ENCODE peak calls at places on chromosomes 1 and 21, in six cellular contexts. One of them, this sample, is unnamed.

GRCh38 chr1:206521002-206521585 is 13.8 kb downstream of the RASSF5 start:
- DNase-seq in aorta: peak; percentile 18
- DNase-seq in body of pancreas: peak; percentile 84
- DNase-seq in ovary: no peak
- DNase-seq in small intestine: no peak
- DNase-seq in hepatocyte: peak; percentile 49
- DNase-seq in this sample: no peak

GRCh38 chr1:45018599-45019230 is 6.7 kb downstream of the UROD start:
- DNase-seq in body of pancreas: peak; percentile 82
- DNase-seq in aorta: no peak
- DNase-seq in small intestine: peak; percentile 80
- DNase-seq in hepatocyte: peak; percentile 78
- DNase-seq in ovary: peak; percentile 44
- DNase-seq in this sample: peak; percentile 60

GRCh38 chr1:9615316-9616063 is 26.8 kb downstream of the TMEM201 start:
- DNase-seq in body of pancreas: peak; percentile 42
- DNase-seq in aorta: peak; percentile 60
- DNase-seq in hepatocyte: peak; percentile 55
- DNase-seq in ovary: no peak
- DNase-seq in small intestine: peak; percentile 43
- DNase-seq in this sample: peak; percentile 46

GRCh38 chr1:178940022-178940765 is 69.3 kb upstream of the ANGPTL1 start:
- DNase-seq in ovary: no peak
- DNase-seq in body of pancreas: no peak
- DNase-seq in aorta: no peak
- DNase-seq in small intestine: no peak
- DNase-seq in hepatocyte: no peak
- DNase-seq in this sample: no peak

GRCh38 chr1:101191049-101191448 is 45.8 kb upstream of the S1PR1 start:
- DNase-seq in small intestine: no peak
- DNase-seq in hepatocyte: no peak
- DNase-seq in ovary: no peak
- DNase-seq in body of pancreas: no peak
- DNase-seq in aorta: no peak
- DNase-seq in this sample: no peak

GRCh38 chr1:33010946-33011731 is 25.5 kb downstream of the AK2 start:
- DNase-seq in ovary: no peak
- DNase-seq in hepatocyte: no peak
- DNase-seq in body of pancreas: peak; percentile 91
- DNase-seq in small intestine: peak; percentile 30
- DNase-seq in aorta: no peak
- DNase-seq in this sample: no peak

GRCh38 chr1:170131450-170131849 is 14.3 kb upstream of the NTMT2 start:
- DNase-seq in body of pancreas: no peak
- DNase-seq in hepatocyte: no peak
- DNase-seq in aorta: no peak
- DNase-seq in small intestine: peak; percentile 14
- DNase-seq in ovary: no peak
- DNase-seq in this sample: no peak

GRCh38 chr1:206809504-206810084 is 37.3 kb upstream of the IL10 start:
- DNase-seq in ovary: no peak
- DNase-seq in body of pancreas: peak; percentile 62
- DNase-seq in hepatocyte: peak; percentile 34
- DNase-seq in small intestine: peak; percentile 29
- DNase-seq in aorta: no peak
- DNase-seq in this sample: peak; percentile 34

GRCh38 chr1:165369255-165369848 is 12.8 kb upstream of the LMX1A start:
- DNase-seq in small intestine: peak; percentile 41
- DNase-seq in aorta: no peak
- DNase-seq in body of pancreas: peak; percentile 46
- DNase-seq in hepatocyte: peak; percentile 73
- DNase-seq in ovary: peak; percentile 58
- DNase-seq in this sample: peak; percentile 65

GRCh38 chr1:240092301-240093119 is 827 bp downstream of the FMN2 start:
- DNase-seq in small intestine: no peak
- DNase-seq in body of pancreas: peak; percentile 13
- DNase-seq in hepatocyte: peak; percentile 60
- DNase-seq in ovary: peak; percentile 44
- DNase-seq in aorta: no peak
- DNase-seq in this sample: peak; percentile 56

GRCh38 chr1:2258996-2259395 is 30.9 kb downstream of the SKI start:
- DNase-seq in aorta: no peak
- DNase-seq in body of pancreas: no peak
- DNase-seq in ovary: no peak
- DNase-seq in hepatocyte: no peak
- DNase-seq in small intestine: no peak
- DNase-seq in this sample: no peak

GRCh38 chr21:30567617-30568016 is 6.5 kb upstream of the KRTAP19-7 start:
- DNase-seq in hepatocyte: no peak
- DNase-seq in small intestine: no peak
- DNase-seq in ovary: no peak
- DNase-seq in body of pancreas: no peak
- DNase-seq in aorta: no peak
- DNase-seq in this sample: no peak

GRCh38 chr1:16236495-16237342 is at the start of gene CPLANE2:
- DNase-seq in hepatocyte: peak; percentile 97
- DNase-seq in body of pancreas: peak; percentile 97
- DNase-seq in ovary: peak; percentile 97
- DNase-seq in aorta: peak; percentile 96
- DNase-seq in small intestine: peak; percentile 93
- DNase-seq in this sample: peak; percentile 90

GRCh38 chr1:214280386-214281029 is 451 bp upstream of the SMYD2 start:
- DNase-seq in aorta: peak; percentile 54
- DNase-seq in hepatocyte: peak; percentile 53
- DNase-seq in body of pancreas: peak; percentile 55
- DNase-seq in small intestine: peak; percentile 70
- DNase-seq in ovary: peak; percentile 29
- DNase-seq in this sample: no peak

GRCh38 chr1:61842863-61843514 is 100.7 kb downstream of the PATJ start:
- DNase-seq in aorta: no peak
- DNase-seq in ovary: no peak
- DNase-seq in hepatocyte: no peak
- DNase-seq in body of pancreas: no peak
- DNase-seq in small intestine: peak; percentile 18
- DNase-seq in this sample: peak; percentile 11

GRCh38 chr1:181423301-181423918 is 59.9 kb upstream of the CACNA1E start:
- DNase-seq in body of pancreas: peak; percentile 78
- DNase-seq in ovary: no peak
- DNase-seq in small intestine: peak; percentile 54
- DNase-seq in aorta: no peak
- DNase-seq in hepatocyte: peak; percentile 71
- DNase-seq in this sample: peak; percentile 50

GRCh38 chr21:29475329-29475728 is 176.6 kb downstream of the BACH1 start:
- DNase-seq in body of pancreas: no peak
- DNase-seq in hepatocyte: no peak
- DNase-seq in ovary: no peak
- DNase-seq in small intestine: no peak
- DNase-seq in aorta: no peak
- DNase-seq in this sample: no peak

GRCh38 chr1:33098371-33098770 is 17.4 kb downstream of the AZIN2 start:
- DNase-seq in small intestine: peak; percentile 37
- DNase-seq in body of pancreas: no peak
- DNase-seq in hepatocyte: no peak
- DNase-seq in ovary: no peak
- DNase-seq in aorta: no peak
- DNase-seq in this sample: no peak

GRCh38 chr1:214116258-214116657 is 128.5 kb downstream of the PROX1 start:
- DNase-seq in small intestine: no peak
- DNase-seq in hepatocyte: no peak
- DNase-seq in aorta: no peak
- DNase-seq in body of pancreas: no peak
- DNase-seq in ovary: no peak
- DNase-seq in this sample: no peak

GRCh38 chr1:202279806-202280205 is 61.9 kb downstream of the UBE2T start:
- DNase-seq in aorta: no peak
- DNase-seq in hepatocyte: no peak
- DNase-seq in ovary: no peak
- DNase-seq in body of pancreas: no peak
- DNase-seq in small intestine: no peak
- DNase-seq in this sample: no peak
- H3K4me1 ChIP-seq in aorta: peaks cover 8% of the 10 kb centered on the region
- H3K4me1 ChIP-seq in hepatocyte: peaks cover 12% of the 10 kb centered on the region
- H3K4me1 ChIP-seq in ovary: no peaks in the 10 kb centered on the region
- H3K4me1 ChIP-seq in body of pancreas: no peaks in the 10 kb centered on the region
- H3K4me1 ChIP-seq in small intestine: no peaks in the 10 kb centered on the region
- H3K4me1 ChIP-seq in this sample: peaks cover 4% of the 10 kb centered on the region

GRCh38 chr1:88984553-88984945 is 7.9 kb downstream of the KYAT3 start:
- DNase-seq in small intestine: no peak
- DNase-seq in body of pancreas: no peak
- DNase-seq in aorta: no peak
- DNase-seq in hepatocyte: no peak
- DNase-seq in ovary: no peak
- DNase-seq in this sample: no peak
- H3K4me1 ChIP-seq in small intestine: peaks cover 11% of the 10 kb centered on the region
- H3K4me1 ChIP-seq in body of pancreas: peaks cover 88% of the 10 kb centered on the region
- H3K4me1 ChIP-seq in aorta: peaks cover 2% of the 10 kb centered on the region
- H3K4me1 ChIP-seq in hepatocyte: peaks cover 23% of the 10 kb centered on the region
- H3K4me1 ChIP-seq in ovary: peaks cover 10% of the 10 kb centered on the region
- H3K4me1 ChIP-seq in this sample: no peaks in the 10 kb centered on the region

DNA sequence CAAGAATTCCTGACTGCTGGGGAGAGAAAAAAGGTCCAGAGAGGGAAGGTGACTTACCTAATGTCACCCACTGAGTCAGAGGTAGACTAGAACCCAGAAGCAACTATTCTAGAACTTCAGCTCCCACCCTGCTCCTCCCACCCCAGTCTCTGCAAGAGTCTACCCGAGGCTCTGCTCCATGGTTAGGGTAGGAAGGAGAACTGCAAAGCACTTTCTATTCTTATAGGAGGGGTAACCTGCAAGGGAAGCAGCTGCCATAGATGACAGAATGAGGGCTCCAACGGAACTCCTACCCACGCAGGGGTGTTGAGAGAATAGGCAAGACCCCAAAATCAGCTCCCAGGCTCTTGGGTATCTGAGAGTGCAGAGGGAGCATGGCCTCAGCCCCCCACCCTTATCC is 4.3 kb downstream of the SLC9A1 start:
- DNase-seq in ovary: no peak
- DNase-seq in body of pancreas: no peak
- DNase-seq in hepatocyte: no peak
- DNase-seq in small intestine: no peak
- DNase-seq in aorta: no peak
- DNase-seq in this sample: no peak
- H3K4me1 ChIP-seq in ovary: peaks cover 20% of the 10 kb centered on the region
- H3K4me1 ChIP-seq in body of pancreas: peaks cover 44% of the 10 kb centered on the region
- H3K4me1 ChIP-seq in hepatocyte: peaks cover 45% of the 10 kb centered on the region
- H3K4me1 ChIP-seq in small intestine: peaks cover 14% of the 10 kb centered on the region
- H3K4me1 ChIP-seq in aorta: no peaks in the 10 kb centered on the region
- H3K4me1 ChIP-seq in this sample: peaks cover 3% of the 10 kb centered on the region

GRCh38 chr1:10785855-10786638 is 10.4 kb downstream of the CASZ1 start:
- DNase-seq in body of pancreas: no peak
- DNase-seq in small intestine: no peak
- DNase-seq in aorta: no peak
- DNase-seq in ovary: no peak
- DNase-seq in hepatocyte: no peak
- DNase-seq in this sample: no peak
- H3K4me1 ChIP-seq in body of pancreas: peaks cover 11% of the 10 kb centered on the region
- H3K4me1 ChIP-seq in small intestine: no peaks in the 10 kb centered on the region
- H3K4me1 ChIP-seq in aorta: no peaks in the 10 kb centered on the region
- H3K4me1 ChIP-seq in ovary: no peaks in the 10 kb centered on the region
- H3K4me1 ChIP-seq in hepatocyte: peaks cover 7% of the 10 kb centered on the region
- H3K4me1 ChIP-seq in this sample: peaks cover 10% of the 10 kb centered on the region

GRCh38 chr1:19115082-19115808 is 94.8 kb downstream of the UBR4 start:
- DNase-seq in small intestine: no peak
- DNase-seq in aorta: no peak
- DNase-seq in hepatocyte: no peak
- DNase-seq in ovary: no peak
- DNase-seq in body of pancreas: no peak
- DNase-seq in this sample: no peak
- H3K4me1 ChIP-seq in small intestine: no peaks in the 10 kb centered on the region
- H3K4me1 ChIP-seq in aorta: no peaks in the 10 kb centered on the region
- H3K4me1 ChIP-seq in hepatocyte: no peaks in the 10 kb centered on the region
- H3K4me1 ChIP-seq in ovary: no peaks in the 10 kb centered on the region
- H3K4me1 ChIP-seq in body of pancreas: no peaks in the 10 kb centered on the region
- H3K4me1 ChIP-seq in this sample: no peaks in the 10 kb centered on the region

GRCh38 chr1:21331752-21332480 is 41.7 kb upstream of the ECE1 start:
- DNase-seq in ovary: no peak
- DNase-seq in small intestine: peak; percentile 38
- DNase-seq in aorta: no peak
- DNase-seq in hepatocyte: no peak
- DNase-seq in body of pancreas: no peak
- DNase-seq in this sample: peak; percentile 56
- H3K4me1 ChIP-seq in ovary: peaks cover 46% of the 10 kb centered on the region
- H3K4me1 ChIP-seq in small intestine: peaks cover 25% of the 10 kb centered on the region
- H3K4me1 ChIP-seq in aorta: peaks cover 2% of the 10 kb centered on the region
- H3K4me1 ChIP-seq in hepatocyte: peaks cover 87% of the 10 kb centered on the region
- H3K4me1 ChIP-seq in body of pancreas: peaks cover 96% of the 10 kb centered on the region
- H3K4me1 ChIP-seq in this sample: peaks cover 17% of the 10 kb centered on the region

GRCh38 chr1:197195100-197195499 is 48.6 kb upstream of the ASPM start:
- DNase-seq in small intestine: no peak
- DNase-seq in aorta: no peak
- DNase-seq in hepatocyte: no peak
- DNase-seq in ovary: no peak
- DNase-seq in body of pancreas: no peak
- DNase-seq in this sample: no peak
- H3K4me1 ChIP-seq in small intestine: peaks cover 5% of the 10 kb centered on the region
- H3K4me1 ChIP-seq in aorta: peaks cover 2% of the 10 kb centered on the region
- H3K4me1 ChIP-seq in hepatocyte: peaks cover 24% of the 10 kb centered on the region
- H3K4me1 ChIP-seq in ovary: peaks cover 2% of the 10 kb centered on the region
- H3K4me1 ChIP-seq in body of pancreas: peaks cover 26% of the 10 kb centered on the region
- H3K4me1 ChIP-seq in this sample: peaks cover 5% of the 10 kb centered on the region

GRCh38 chr1:111729271-111729921 is 9.8 kb downstream of the INKA2 start:
- DNase-seq in body of pancreas: no peak
- DNase-seq in hepatocyte: no peak
- DNase-seq in aorta: no peak
- DNase-seq in ovary: no peak
- DNase-seq in small intestine: no peak
- DNase-seq in this sample: no peak

GRCh38 chr1:111732718-111733117 is 6.5 kb downstream of the INKA2 start:
- DNase-seq in hepatocyte: no peak
- DNase-seq in ovary: no peak
- DNase-seq in small intestine: no peak
- DNase-seq in aorta: no peak
- DNase-seq in body of pancreas: no peak
- DNase-seq in this sample: no peak

GRCh38 chr1:111730282-111730681 is 8.9 kb downstream of the INKA2 start:
- DNase-seq in hepatocyte: no peak
- DNase-seq in body of pancreas: no peak
- DNase-seq in aorta: no peak
- DNase-seq in ovary: no peak
- DNase-seq in small intestine: no peak
- DNase-seq in this sample: no peak

GRCh38 chr1:111731956-111732355 is 7.2 kb downstream of the INKA2 start:
- DNase-seq in aorta: no peak
- DNase-seq in body of pancreas: no peak
- DNase-seq in ovary: no peak
- DNase-seq in hepatocyte: no peak
- DNase-seq in small intestine: no peak
- DNase-seq in this sample: no peak

DNA sequence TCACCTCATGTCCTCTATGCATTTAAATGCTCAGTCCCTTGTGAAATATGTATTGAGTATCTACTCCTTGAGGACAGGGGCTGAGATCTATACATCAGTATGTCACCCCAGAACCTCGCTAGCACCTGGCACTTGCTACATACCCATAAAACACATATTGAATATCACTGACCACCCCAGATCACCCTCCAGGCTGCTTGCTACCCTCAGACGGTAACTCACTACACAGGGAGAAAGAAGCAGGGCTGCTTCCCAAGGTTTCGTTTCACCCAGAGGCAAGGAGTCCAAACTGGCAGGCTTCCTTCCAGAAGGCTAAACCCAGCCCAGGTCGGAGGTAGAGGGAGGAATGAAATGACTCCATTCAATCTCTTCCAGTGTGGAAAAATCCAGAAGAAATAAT is 8.5 kb downstream of the INKA2 start:
- DNase-seq in hepatocyte: no peak
- DNase-seq in small intestine: no peak
- DNase-seq in ovary: no peak
- DNase-seq in aorta: no peak
- DNase-seq in body of pancreas: no peak
- DNase-seq in this sample: no peak
- H3K4me1 ChIP-seq in hepatocyte: peaks cover 8% of the 10 kb centered on the region
- H3K4me1 ChIP-seq in small intestine: peaks cover 4% of the 10 kb centered on the region
- H3K4me1 ChIP-seq in ovary: peaks cover 5% of the 10 kb centered on the region
- H3K4me1 ChIP-seq in aorta: no peaks in the 10 kb centered on the region
- H3K4me1 ChIP-seq in body of pancreas: no peaks in the 10 kb centered on the region
- H3K4me1 ChIP-seq in this sample: no peaks in the 10 kb centered on the region